ENCODE peak calls at places on chromosomes 7 and 10, in ten cellular contexts. L is stimulated activated naive B cell treated with anti-CD40 and anti-IgM and Interleukin-4, amounts not matched to agents 10 μg/mL and 1 μg/mL and 100 μg/mL, for 72 hours; P is WTC11; H is GM23248; O is GM06990; E is endothelial cell; S is skeletal muscle cell; G is kidney glomerular epithelial cell; K is ELR; Y is fibroblast of the conjunctiva. R is an unnamed sample.

GRCh38 chr10:83961620-83962019 is 177.7 kb upstream of the GHITM start:
- DNase-seq in G (no peak), L (no peak), P (no peak), H (no peak), Y (no peak), K (no peak), S (no peak), O (no peak), E (no peak), R (no peak)

GRCh38 chr10:7210516-7210915 is 200.3 kb downstream of the SFMBT2 start:
- DNase-seq in P (no peak), K (no peak), Y (no peak), G (no peak), S (no peak), O (no peak), H (no peak), E (no peak), L (no peak), R (no peak)

GRCh38 chr7:135211179-135211945 is at the start of gene WDR91:
- DNase-seq in K (peak), H (peak), O (peak), Y (peak), P (peak), E (peak), L (peak), G (peak), S (peak), R (peak)

GRCh38 chr7:45594780-45595535 is 20.8 kb downstream of the ADCY1 start:
- DNase-seq in G (no peak), P (no peak), K (no peak), S (no peak), H (no peak), E (no peak), L (no peak), Y (no peak), O (no peak), R (no peak)

GRCh38 chr10:91220194-91220953 is at the start of gene PCGF5:
- DNase-seq in L (peak), O (peak), K (peak), P (peak), Y (peak), G (peak), E (peak), S (peak), H (peak), R (peak)

GRCh38 chr10:60942604-60943269 is 1.2 kb downstream of the RHOBTB1 start:
- DNase-seq in P (no peak), S (no peak), G (no peak), E (no peak), H (peak), Y (no peak), O (peak), L (peak), K (peak), R (peak)

GRCh38 chr7:19754521-19755116 is 18.8 kb downstream of the TMEM196 start:
- DNase-seq in Y (peak), K (peak), S (no peak), P (no peak), H (peak), G (peak), O (peak), L (no peak), E (peak), R (no peak)

GRCh38 chr7:154862153-154862791 is 140.7 kb downstream of the PAXIP1 start:
- DNase-seq in G (no peak), Y (no peak), K (no peak), S (no peak), O (peak), L (no peak), P (no peak), E (no peak), H (no peak), R (no peak)

GRCh38 chr10:31319602-31320178 is 674 bp downstream of the ZEB1 start:
- DNase-seq in L (no peak), E (peak), S (no peak), K (no peak), H (no peak), Y (no peak), O (no peak), P (no peak), G (peak), R (no peak)

GRCh38 chr7:12257582-12257981 is 46.5 kb downstream of the TMEM106B start:
- DNase-seq in K (peak), S (peak), L (peak), O (peak), H (peak), G (peak), Y (peak), P (no peak), E (no peak), R (no peak)

GRCh38 chr7:142885311-142886230 is at the start of gene TRPV6:
- DNase-seq in Y (no peak), K (no peak), S (no peak), E (no peak), O (no peak), H (no peak), L (no peak), G (no peak), P (peak), R (no peak)

GRCh38 chr7:142626420-142627035 is 122.7 kb upstream of the PRSS1 start:
- DNase-seq in O (peak), S (no peak), H (peak), K (peak), Y (no peak), E (peak), L (peak), G (peak), P (peak), R (peak)

GRCh38 chr10:127462643-127463295 is 86.3 kb upstream of the NPS start:
- DNase-seq in Y (no peak), P (no peak), K (no peak), G (no peak), S (no peak), H (no peak), O (no peak), L (no peak), E (no peak), R (no peak)

GRCh38 chr10:79069325-79070090 is 742 bp downstream of the ZMIZ1 start:
- DNase-seq in O (peak), H (peak), G (peak), K (peak), P (peak), Y (no peak), E (peak), S (no peak), L (peak), R (peak)

GRCh38 chr10:89332718-89333281 is 5.0 kb downstream of the IFIT3 start:
- DNase-seq in L (no peak), G (no peak), E (no peak), O (peak), P (no peak), K (no peak), H (peak), S (no peak), Y (no peak), R (no peak)

GRCh38 chr7:123621707-123622106 is 20.1 kb downstream of the ASB15 start:
- DNase-seq in S (no peak), L (no peak), G (no peak), E (no peak), H (no peak), Y (no peak), O (no peak), K (no peak), P (no peak), R (no peak)

GRCh38 chr10:118573512-118573911 is 21.9 kb downstream of the PRLHR start:
- DNase-seq in E (no peak), P (no peak), G (no peak), Y (no peak), O (no peak), H (no peak), L (no peak), K (no peak), S (no peak), R (no peak)